ENCODE peak calls at places on chromosomes 7 and 10, in nine cellular contexts. P is AG09309, W is cardiac fibroblast, F is suprapubic skin, X is A549, J is fibroblast of lung, R is kidney, S is mammary epithelial cell, Q is Panc1. C is an unnamed sample.

GRCh38 chr10:20962165-20962564 is 65.1 kb upstream of the NEBL start:
- DNase-seq in J (peak; percentile 86), S (no peak), W (peak; percentile 54), R (no peak), P (no peak), Q (no peak), X (no peak), F (no peak), C (no peak)

GRCh38 chr10:100733319-100733718 is 12.1 kb upstream of the PAX2 start:
- DNase-seq in W (no peak), J (no peak), X (no peak), F (no peak), S (no peak), Q (no peak), P (no peak), R (peak; percentile 92), C (peak; percentile 38)

GRCh38 chr10:115514895-115515294 is 421.7 kb downstream of the ATRNL1 start:
- DNase-seq in X (no peak), R (no peak), W (no peak), J (no peak), F (no peak), P (no peak), S (no peak), Q (no peak), C (no peak)

GRCh38 chr10:34717429-34717828 is 97.7 kb downstream of the PARD3 start:
- DNase-seq in Q (no peak), J (no peak), F (no peak), X (no peak), P (no peak), S (no peak), R (no peak), W (no peak), C (no peak)

GRCh38 chr7:46830-47140 is 145.6 kb upstream of the FAM20C start:
- DNase-seq in F (peak; percentile 69), P (no peak), X (no peak), S (no peak), J (no peak), W (no peak), Q (no peak), R (no peak), C (no peak)

GRCh38 chr10:64430690-64431323 is 909.6 kb downstream of the REEP3 start:
- DNase-seq in W (peak; percentile 52), J (peak; percentile 5), S (no peak), Q (peak; percentile 4), P (no peak), F (no peak), X (no peak), R (no peak), C (peak; percentile 4)

GRCh38 chr7:151518781-151519044 is 982 bp downstream of the RHEB start:
- DNase-seq in X (no peak), Q (no peak), F (no peak), R (no peak), P (no peak), S (no peak), W (no peak), J (no peak), C (no peak)

GRCh38 chr7:1592299-1592842 is 22.5 kb upstream of the PSMG3 start:
- DNase-seq in R (peak; percentile 65), W (no peak), S (no peak), F (no peak), P (no peak), X (no peak), J (no peak), Q (no peak), C (no peak)

GRCh38 chr7:158863611-158864506 is 7.5 kb downstream of the DYNC2I1 start:
- DNase-seq in J (peak; percentile 63), Q (no peak), F (peak; percentile 91), X (peak; percentile 41), R (peak; percentile 94), W (peak; percentile 80), S (peak; percentile 70), P (peak; percentile 57), C (peak; percentile 67)

GRCh38 chr10:125164421-125164820 is 4.1 kb upstream of the CTBP2 start:
- DNase-seq in F (peak; percentile 18), P (no peak), X (no peak), W (no peak), R (no peak), J (no peak), Q (no peak), S (no peak), C (no peak)

GRCh38 chr10:130509881-130510689 is 373.9 kb downstream of the GLRX3 start:
- DNase-seq in W (no peak), F (no peak), Q (no peak), P (no peak), S (no peak), R (peak; percentile 67), J (no peak), X (no peak), C (no peak)

GRCh38 chr10:99372546-99373271 is 43.6 kb downstream of the CNNM1 start:
- DNase-seq in J (peak; percentile 54), S (no peak), Q (no peak), F (no peak), R (no peak), W (peak; percentile 72), X (no peak), P (peak; percentile 64), C (no peak)

GRCh38 chr7:66050990-66051424 is 24.6 kb upstream of the ASL start:
- DNase-seq in P (peak; percentile 97), R (no peak), Q (no peak), S (peak; percentile 95), W (peak; percentile 98), F (no peak), J (peak; percentile 96), X (no peak), C (no peak)

GRCh38 chr7:91557789-91558396 is 293.7 kb downstream of the FZD1 start:
- DNase-seq in S (peak; percentile 98), W (peak; percentile 97), Q (no peak), R (no peak), F (no peak), J (peak; percentile 16), X (peak; percentile 73), P (peak; percentile 95), C (peak; percentile 68)

GRCh38 chr7:122311719-122312118 is 7.2 kb upstream of the FEZF1 start:
- DNase-seq in Q (no peak), F (no peak), J (no peak), X (no peak), S (no peak), P (no peak), W (no peak), R (no peak), C (no peak)

GRCh38 chr10:70493660-70494234 is 15.2 kb downstream of the PALD1 start:
- DNase-seq in W (no peak), Q (no peak), P (no peak), S (no peak), R (peak; percentile 22), F (no peak), X (no peak), J (no peak), C (peak; percentile 95)

GRCh38 chr10:121084029-121084674 is 233.0 kb downstream of the WDR11 start:
- DNase-seq in J (no peak), Q (no peak), W (no peak), S (no peak), X (no peak), R (no peak), P (no peak), F (no peak), C (no peak)

GRCh38 chr7:2181077-2181854 is 51.5 kb downstream of the MAD1L1 start:
- DNase-seq in R (no peak), J (no peak), P (no peak), F (no peak), Q (no peak), S (no peak), X (no peak), W (no peak), C (peak; percentile 33)

GRCh38 chr10:5952731-5953385 is 24.5 kb downstream of the IL15RA start:
- DNase-seq in F (peak; percentile 69), Q (no peak), W (no peak), P (no peak), X (no peak), J (no peak), R (peak; percentile 42), S (no peak), C (no peak)

GRCh38 chr7:4010206-4010605 is 671.9 kb upstream of the FOXK1 start:
- DNase-seq in S (no peak), R (no peak), P (no peak), Q (no peak), X (no peak), F (no peak), W (no peak), J (peak; percentile 8), C (no peak)

GRCh38 chr10:73744690-73744994 is 470 bp downstream of the SEC24C start:
- DNase-seq in J (peak; percentile 56), W (peak; percentile 67), X (peak; percentile 65), S (peak; percentile 59), R (no peak), P (no peak), F (no peak), Q (no peak), C (peak; percentile 58)

GRCh38 chr7:142711722-142712616 is 37.3 kb upstream of the PRSS1 start:
- DNase-seq in P (no peak), S (peak; percentile 8), X (peak; percentile 15), W (peak; percentile 46), Q (peak; percentile 12), F (no peak), J (peak; percentile 34), R (no peak), C (peak; percentile 35)
- TF ChIP-seq CTCF in P (peak; percentile 68), S (peak; percentile 71), X (peak; percentile 52), W (peak; percentile 66), Q (peak; percentile 78), F (no peak), J (peak; percentile 70), R (peak; percentile 26), C (peak; percentile 52)

DNA sequence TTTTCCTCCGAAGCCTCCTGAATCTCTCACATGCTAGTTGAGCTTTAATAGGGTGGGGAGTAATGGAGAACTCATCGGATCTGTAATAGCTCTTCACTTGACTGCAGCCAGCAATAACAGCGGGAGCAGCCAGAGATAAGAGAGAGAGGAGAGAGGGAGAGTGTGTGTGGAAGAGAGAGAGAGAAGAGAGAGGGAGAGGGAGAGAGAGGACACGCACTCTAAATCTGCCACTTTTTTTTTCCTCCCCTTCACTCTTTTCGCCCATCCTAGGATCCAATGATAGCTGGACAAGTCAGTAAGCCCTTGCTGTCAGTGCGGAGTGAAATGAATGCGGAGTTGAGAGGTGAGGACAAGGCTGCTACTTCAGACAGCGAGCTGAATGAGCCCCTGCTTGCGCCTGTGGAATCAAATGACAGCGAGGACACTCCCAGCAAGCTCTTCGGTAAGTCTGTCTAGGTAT is 107.9 kb downstream of the POU6F2 start:
- DNase-seq in R (no peak), S (peak; percentile 1), J (peak; percentile 2), Q (no peak), W (no peak), F (no peak), P (no peak), X (no peak), C (no peak)
- H3K4me3 ChIP-seq in R (peak overlapping the region; percentile 39), S (no peak overlapping the region), J (no peak overlapping the region), Q (no peak overlapping the region), W (no peak overlapping the region), F (peak overlapping the region; percentile 9), P (no peak overlapping the region), X (no peak overlapping the region), C (no peak overlapping the region)

GRCh38 chr10:43255644-43256431 is 11.0 kb downstream of the RASGEF1A start:
- DNase-seq in X (peak; percentile 69), R (peak; percentile 70), P (no peak), Q (no peak), F (peak; percentile 76), S (no peak), W (peak; percentile 24), J (no peak), C (peak; percentile 36)
- TF ChIP-seq CTCF in X (peak; percentile 48), R (peak; percentile 40), P (peak; percentile 56), Q (peak; percentile 90), F (no peak), S (peak; percentile 53), W (peak; percentile 56), J (peak; percentile 36), C (peak; percentile 62)

GRCh38 chr7:47535033-47535703 is 46.7 kb downstream of the TNS3 start:
- DNase-seq in Q (no peak), R (no peak), F (no peak), P (no peak), J (peak; percentile 54), W (no peak), X (no peak), S (no peak), C (no peak)
- H3K4me3 ChIP-seq in Q (peak overlapping the region; percentile 66), R (peak overlapping the region; percentile 67), F (no peak overlapping the region), P (no peak overlapping the region), J (no peak overlapping the region), W (no peak overlapping the region), X (no peak overlapping the region), S (no peak overlapping the region), C (no peak overlapping the region)